ENCODE peak calls at places on chromosomes 5 and 9, in six cellular contexts. X is stimulated activated CD8-positive, alpha-beta memory T cell treated with anti-CD3 and anti-CD28 coated beads, Interleukin-7, amount 100 ng/mL, for 24 hours; F is SW480; S is CD8-positive, alpha-beta T cell; G is NCI-H345; H is skeletal muscle cell. Q is an unnamed sample.
A peak's percentile ranks its signal among the peaks of the same experiment; 100 is the strongest.

GRCh38 chr5:139458580-139459407 is 3.7 kb downstream of the ECSCR start:
- DNase-seq in X (peak; percentile 43), F (no peak), S (peak; percentile 68), G (no peak), H (no peak), Q (no peak)

GRCh38 chr9:106885451-106885850 is 22.5 kb downstream of the ZNF462 start:
- DNase-seq in X (no peak), F (no peak), S (no peak), G (no peak), H (peak; percentile 78), Q (no peak)

GRCh38 chr5:168960492-168960891 is 340.4 kb downstream of the SLIT3 start:
- DNase-seq in X (no peak), F (no peak), S (no peak), G (no peak), H (no peak), Q (no peak)

GRCh38 chr5:102718819-102719218 is 36.3 kb upstream of the PAM start:
- DNase-seq in X (no peak), F (peak; percentile 5), S (no peak), G (no peak), H (no peak), Q (no peak)

GRCh38 chr5:134477462-134478245 is 47.8 kb upstream of the JADE2 start:
- DNase-seq in X (no peak), F (no peak), S (no peak), G (no peak), H (no peak), Q (no peak)

GRCh38 chr9:37732952-37733351 is 20.7 kb upstream of the TRMT10B start:
- DNase-seq in X (no peak), F (no peak), S (no peak), G (no peak), H (no peak), Q (no peak)

GRCh38 chr5:134577796-134578577 is 52.5 kb downstream of the JADE2 start:
- DNase-seq in X (peak; percentile 68), F (peak; percentile 76), S (peak; percentile 59), G (peak; percentile 70), H (no peak), Q (peak; percentile 7)

GRCh38 chr5:113089653-113090335 is 113.2 kb downstream of the DCP2 start:
- DNase-seq in X (no peak), F (no peak), S (no peak), G (no peak), H (no peak), Q (no peak)

GRCh38 chr5:68251386-68251785 is 35.8 kb downstream of the PIK3R1 start:
- DNase-seq in X (peak; percentile 52), F (no peak), S (peak; percentile 39), G (no peak), H (no peak), Q (no peak)

GRCh38 chr9:90891656-90892055 is 90.0 kb downstream of the SYK start:
- DNase-seq in X (no peak), F (no peak), S (no peak), G (no peak), H (no peak), Q (no peak)

GRCh38 chr5:95760291-95761191 is 29.4 kb downstream of the RHOBTB3 start:
- DNase-seq in X (no peak), F (peak; percentile 89), S (no peak), G (no peak), H (peak; percentile 92), Q (no peak)

GRCh38 chr5:25669645-25670401 is 1025.0 kb upstream of the CDH10 start:
- DNase-seq in X (no peak), F (no peak), S (no peak), G (no peak), H (no peak), Q (no peak)